ENCODE peak calls at places on chromosomes 1 and 21, in four cellular contexts. E is foreskin fibroblast, Y is HFF-Myc, Z is AG04450. D is an unnamed sample.

GRCh38 chr1:198794498-198794897 is 155.7 kb downstream of the PTPRC start:
- DNase-seq in E (peak), Y (no peak), Z (peak), D (no peak)

GRCh38 chr1:225450491-225451191 is 22.8 kb upstream of the LBR start:
- DNase-seq in E (no peak), Y (no peak), Z (no peak), D (no peak)

GRCh38 chr1:197320991-197321531 is 53.0 kb downstream of the CRB1 start:
- DNase-seq in E (peak), Y (no peak), Z (no peak), D (peak)

GRCh38 chr1:115251340-115251748 is 86.7 kb downstream of the NGF start:
- DNase-seq in E (peak), Y (peak), Z (peak), D (no peak)

GRCh38 chr1:153818876-153819275 is 43.7 kb downstream of the SLC27A3 start:
- DNase-seq in E (no peak), Y (no peak), Z (no peak), D (no peak)

GRCh38 chr1:50236656-50237055 is 127.9 kb downstream of the ELAVL4 start:
- DNase-seq in E (no peak), Y (no peak), Z (no peak), D (no peak)

GRCh38 chr21:46429754-46430681 is 28.7 kb upstream of the DIP2A start:
- DNase-seq in E (no peak), Y (no peak), Z (no peak), D (no peak)

GRCh38 chr1:223023863-223024262 is 119.2 kb downstream of the TLR5 start:
- DNase-seq in E (no peak), Y (no peak), Z (no peak), D (no peak)

GRCh38 chr1:156146006-156146748 is 7.2 kb upstream of the SEMA4A start:
- DNase-seq in E (peak), Y (peak), Z (peak), D (peak)

GRCh38 chr21:31875424-31876097 is 2.7 kb downstream of the HUNK start:
- DNase-seq in E (no peak), Y (no peak), Z (no peak), D (no peak)

GRCh38 chr21:28641731-28642130 is 350.9 kb downstream of the LTN1 start:
- DNase-seq in E (no peak), Y (no peak), Z (no peak), D (no peak)

GRCh38 chr1:29621826-29622435 is 385.6 kb downstream of the PTPRU start:
- DNase-seq in E (no peak), Y (no peak), Z (no peak), D (no peak)

GRCh38 chr1:30822966-30823581 is 65.5 kb upstream of the LAPTM5 start:
- DNase-seq in E (no peak), Y (no peak), Z (no peak), D (no peak)

GRCh38 chr1:204558467-204558866 is 42.3 kb downstream of the MDM4 start:
- DNase-seq in E (no peak), Y (no peak), Z (no peak), D (no peak)

GRCh38 chr1:54593571-54594160 is 29.7 kb downstream of the FAM151A start:
- DNase-seq in E (no peak), Y (no peak), Z (no peak), D (no peak)

GRCh38 chr21:34530264-34530663 is 18.3 kb upstream of the KCNE1 start:
- DNase-seq in E (peak), Y (no peak), Z (no peak), D (no peak)

GRCh38 chr1:111733183-111733995 is 5.8 kb downstream of the INKA2 start:
- DNase-seq in E (peak), Y (peak), Z (no peak), D (peak)

GRCh38 chr21:41823166-41823565 is 56.0 kb downstream of the PRDM15 start:
- DNase-seq in E (no peak), Y (no peak), Z (no peak), D (no peak)

GRCh38 chr1:31354266-31354665 is 18.6 kb downstream of the FABP3 start:
- DNase-seq in E (no peak), Y (no peak), Z (no peak), D (no peak)

GRCh38 chr1:6730473-6730872 is 28.9 kb upstream of the DNAJC11 start:
- DNase-seq in E (no peak), Y (no peak), Z (no peak), D (no peak)

GRCh38 chr1:183417691-183418491 is at the start of gene NMNAT2:
- DNase-seq in E (peak), Y (no peak), Z (no peak), D (no peak)

DNA sequence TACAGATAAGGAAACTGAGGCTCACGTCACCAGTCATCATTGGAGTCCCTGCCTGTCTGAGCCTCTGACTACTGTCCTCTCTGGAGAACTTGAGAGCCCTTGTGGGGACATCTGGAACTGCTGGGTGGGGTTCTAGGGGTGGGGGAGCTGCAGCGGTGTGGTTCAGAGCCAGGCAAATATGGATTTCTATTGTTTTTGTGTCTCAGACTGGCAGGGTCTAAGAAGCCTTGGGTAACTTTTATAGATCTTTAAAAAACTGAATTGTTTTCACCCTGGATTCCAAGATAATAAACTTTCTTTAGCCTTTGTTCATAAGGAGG is 46.9 kb downstream of the IER5 start:
- DNase-seq in E (peak), Y (peak), Z (no peak), D (no peak)
- H3K4me3 ChIP-seq in E (no peak), Y (peak), Z (no peak), D (no peak)

DNA sequence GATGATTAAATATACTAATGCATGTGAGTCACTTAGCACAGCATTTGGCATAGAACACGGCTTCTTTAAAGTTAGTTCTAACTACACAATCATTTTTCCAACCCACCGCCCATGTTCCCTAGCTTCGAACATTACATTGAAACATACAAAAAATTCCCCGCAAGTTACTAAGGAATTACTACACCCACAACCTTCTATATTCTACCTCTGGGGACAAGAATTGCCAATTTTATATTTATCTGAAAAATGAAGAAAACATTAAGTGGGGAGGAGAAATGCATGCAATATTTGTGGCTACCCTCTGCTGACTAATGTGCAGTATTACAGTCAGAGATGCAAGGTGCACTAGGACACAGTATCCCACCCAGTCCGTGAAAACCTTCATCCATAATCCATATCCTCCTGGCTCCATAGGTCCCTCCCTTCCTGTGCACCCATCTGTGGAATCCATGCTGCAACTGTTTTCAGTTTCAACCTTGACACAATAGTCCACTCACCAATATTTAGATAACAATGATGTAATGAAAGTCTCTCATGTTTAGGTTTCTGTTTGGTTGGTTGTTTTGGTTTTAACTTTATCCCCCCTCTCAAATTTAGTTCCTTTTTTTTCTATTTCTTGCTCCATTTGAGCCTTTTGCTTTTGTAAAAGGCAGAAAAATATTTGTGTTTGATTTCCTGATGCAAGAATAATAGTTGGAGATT is 31.6 kb downstream of the RGS5 start:
- DNase-seq in E (peak), Y (peak), Z (no peak), D (no peak)
- TF ChIP-seq CTCF in E (peak), Y (peak), Z (peak), D (peak)

GRCh38 chr1:41918450-41919043 is at the start of gene HIVEP3:
- DNase-seq in E (no peak), Y (no peak), Z (no peak), D (no peak)
- H3K4me3 ChIP-seq in E (peak), Y (peak), Z (peak), D (peak)

DNA sequence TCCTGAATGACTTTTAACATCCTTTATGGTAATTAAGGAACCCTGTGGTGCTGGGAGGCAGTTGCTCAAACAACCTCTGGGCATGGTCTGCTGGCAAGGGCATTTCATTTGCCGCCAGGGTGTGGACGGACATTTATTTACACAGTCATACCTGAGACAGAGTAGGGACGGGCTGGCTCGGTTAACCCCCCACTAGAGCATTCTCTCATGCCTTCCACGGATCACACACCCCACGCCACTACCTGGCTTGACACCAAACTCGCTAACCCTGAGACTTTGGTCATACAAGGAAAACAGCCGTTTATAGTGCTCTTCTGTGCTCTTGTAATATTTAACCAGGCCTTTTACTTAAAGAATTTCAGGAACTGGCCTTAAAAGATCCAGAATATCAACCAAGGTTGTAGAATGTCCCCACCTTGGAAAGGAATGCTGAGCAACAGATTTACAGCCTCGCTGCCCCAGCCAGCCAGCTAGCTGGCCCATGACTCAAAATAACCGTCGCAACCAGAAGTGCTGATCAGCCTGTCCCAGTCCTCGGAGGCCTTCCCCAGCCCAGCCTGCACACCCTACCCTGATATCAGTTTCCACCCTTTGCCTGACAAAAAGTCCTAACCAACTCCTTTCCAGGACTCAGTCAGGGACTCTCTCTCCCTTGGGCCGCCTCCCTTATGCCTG is 6.5 kb upstream of the PDXK start:
- DNase-seq in E (no peak), Y (no peak), Z (no peak), D (no peak)
- TF ChIP-seq CTCF in E (no peak), Y (no peak), Z (no peak), D (no peak)

GRCh38 chr1:179743679-179744400 is 749 bp downstream of the FAM163A start:
- DNase-seq in E (no peak), Y (no peak), Z (no peak), D (no peak)
- H3K4me3 ChIP-seq in E (no peak), Y (no peak), Z (no peak), D (no peak)

DNA sequence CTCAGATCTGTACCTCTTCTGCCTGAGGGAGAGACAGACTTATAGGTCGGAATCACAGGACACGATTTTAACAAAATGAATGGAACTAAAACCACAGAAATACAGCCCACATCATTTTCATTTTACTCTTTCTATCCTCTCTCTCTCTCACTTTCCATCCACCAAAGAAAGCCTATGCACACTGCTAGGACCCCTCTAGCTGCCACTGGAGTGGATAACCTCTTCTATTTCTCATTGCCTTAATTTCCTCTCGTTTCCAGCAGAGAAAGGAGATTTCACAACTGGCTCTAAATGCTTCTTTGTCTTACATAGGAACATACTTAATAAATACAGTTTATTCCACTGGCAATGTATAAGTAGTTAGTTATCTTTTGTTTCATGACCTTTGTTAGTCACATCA is 867.8 kb upstream of the ADGRL4 start:
- DNase-seq in E (peak), Y (no peak), Z (no peak), D (no peak)
- TF ChIP-seq CTCF in E (no peak), Y (no peak), Z (no peak), D (peak)

GRCh38 chr1:8025671-8026144 is 401 bp downstream of the ERRFI1 start:
- DNase-seq in E (no peak), Y (no peak), Z (no peak), D (no peak)

GRCh38 chr1:8023287-8023994 is 2.7 kb downstream of the ERRFI1 start:
- DNase-seq in E (no peak), Y (no peak), Z (no peak), D (no peak)

GRCh38 chr1:8023995-8024313 is 2.2 kb downstream of the ERRFI1 start:
- DNase-seq in E (no peak), Y (no peak), Z (no peak), D (no peak)

GRCh38 chr1:8025061-8025670 is 943 bp downstream of the ERRFI1 start:
- DNase-seq in E (no peak), Y (no peak), Z (no peak), D (no peak)

DNA sequence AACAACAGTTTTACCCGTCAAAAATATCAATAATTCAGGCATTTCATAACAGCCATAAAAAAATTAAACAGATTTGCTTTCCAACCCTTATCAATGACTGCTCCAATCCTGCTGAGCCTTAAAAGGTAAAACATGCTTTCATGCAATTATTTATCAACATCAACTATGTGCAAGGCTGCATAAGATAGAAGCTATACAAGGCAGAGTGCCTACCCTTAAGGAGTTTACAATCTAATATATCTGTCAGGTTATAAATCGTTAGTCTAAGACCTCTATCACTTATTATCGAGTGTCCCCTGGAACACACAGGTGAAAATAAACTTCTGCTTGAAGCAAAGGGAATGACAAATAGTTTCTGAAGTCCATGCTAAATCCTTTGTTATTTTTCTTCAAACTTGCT is 1.8 kb downstream of the ERRFI1 start:
- DNase-seq in E (no peak), Y (no peak), Z (no peak), D (no peak)
- H3K4me3 ChIP-seq in E (peak), Y (peak), Z (peak), D (peak)

GRCh38 chr1:180187626-180188025 is 33.0 kb downstream of the QSOX1 start:
- DNase-seq in E (no peak), Y (no peak), Z (no peak), D (no peak)
- TF ChIP-seq CTCF in E (no peak), Y (no peak), Z (no peak), D (no peak)

GRCh38 chr21:16195476-16195875 is 465.7 kb downstream of the USP25 start:
- DNase-seq in E (peak), Y (no peak), Z (peak), D (no peak)
- H3K4me3 ChIP-seq in E (peak), Y (peak), Z (peak), D (peak)

D was measured in AG09309.